ENCODE peak calls at places on chromosomes 1 and 21, in nine cellular contexts. L is suprapubic skin, R is hepatocyte, C is GM12878, E is sigmoid colon, P is BJ, B is mesenchymal stem cell, G is pancreas, J is cardiac muscle cell. T is an unnamed sample.

GRCh38 chr1:150917387-150917786 is 8.8 kb upstream of the SETDB1 start:
- DNase-seq in J (no peak), L (no peak), G (no peak), P (no peak), R (no peak), E (no peak), C (no peak), B (no peak), T (peak; percentile 76)

GRCh38 chr1:77271851-77272250 is 10.0 kb upstream of the AK5 start:
- DNase-seq in L (no peak), P (peak; percentile 12), B (peak; percentile 73), R (no peak), C (no peak), E (no peak), G (no peak), J (no peak), T (no peak)

GRCh38 chr1:209849388-209849787 is 21.6 kb downstream of the UTP25 start:
- DNase-seq in P (no peak), J (no peak), B (no peak), C (no peak), L (no peak), E (no peak), G (no peak), R (no peak), T (no peak)

GRCh38 chr1:86704972-86705632 is 726 bp downstream of the SH3GLB1 start:
- DNase-seq in E (peak; percentile 79), C (no peak), R (peak; percentile 73), L (peak; percentile 83), J (peak; percentile 61), G (no peak), B (peak; percentile 81), P (no peak), T (peak; percentile 83)

GRCh38 chr1:94934551-94934950 is 7.6 kb upstream of the CNN3 start:
- DNase-seq in P (no peak), J (no peak), R (no peak), C (no peak), L (no peak), G (no peak), E (no peak), B (no peak), T (no peak)

GRCh38 chr1:98260839-98261238 is 340.0 kb upstream of the DPYD start:
- DNase-seq in L (no peak), P (no peak), E (no peak), R (no peak), G (no peak), B (no peak), C (no peak), J (no peak), T (no peak)

GRCh38 chr1:47436979-47437517 is 796 bp upstream of the FOXD2 start:
- DNase-seq in B (peak; percentile 22), C (no peak), E (no peak), P (no peak), J (peak; percentile 41), L (no peak), R (no peak), G (no peak), T (no peak)

GRCh38 chr1:109201123-109201703 is 12.5 kb upstream of the SARS1 start:
- DNase-seq in R (peak; percentile 78), C (no peak), B (peak; percentile 67), G (no peak), J (peak; percentile 57), E (no peak), P (peak; percentile 65), L (no peak), T (no peak)

GRCh38 chr1:91506071-91506470 is 5.4 kb downstream of the CDC7 start:
- DNase-seq in C (no peak), E (no peak), B (no peak), J (no peak), P (no peak), G (no peak), R (no peak), L (no peak), T (no peak)

GRCh38 chr1:7298145-7298544 is 473.0 kb upstream of the VAMP3 start:
- DNase-seq in E (no peak), R (no peak), P (no peak), B (no peak), L (no peak), G (no peak), J (no peak), C (no peak), T (no peak)

GRCh38 chr1:17944606-17945005 is 163.0 kb upstream of the IGSF21 start:
- DNase-seq in L (no peak), E (no peak), R (no peak), B (no peak), P (no peak), C (no peak), G (no peak), J (no peak), T (no peak)

GRCh38 chr1:17943506-17943905 is 164.1 kb upstream of the IGSF21 start:
- DNase-seq in R (no peak), C (no peak), B (no peak), J (no peak), G (no peak), P (no peak), E (no peak), L (no peak), T (no peak)

GRCh38 chr1:17948594-17948993 is 159.0 kb upstream of the IGSF21 start:
- DNase-seq in C (no peak), P (no peak), L (no peak), J (no peak), E (no peak), G (no peak), B (no peak), R (no peak), T (no peak)

GRCh38 chr1:17950728-17951127 is 156.9 kb upstream of the IGSF21 start:
- DNase-seq in C (no peak), J (no peak), G (no peak), B (no peak), P (no peak), R (no peak), E (no peak), L (no peak), T (no peak)

DNA sequence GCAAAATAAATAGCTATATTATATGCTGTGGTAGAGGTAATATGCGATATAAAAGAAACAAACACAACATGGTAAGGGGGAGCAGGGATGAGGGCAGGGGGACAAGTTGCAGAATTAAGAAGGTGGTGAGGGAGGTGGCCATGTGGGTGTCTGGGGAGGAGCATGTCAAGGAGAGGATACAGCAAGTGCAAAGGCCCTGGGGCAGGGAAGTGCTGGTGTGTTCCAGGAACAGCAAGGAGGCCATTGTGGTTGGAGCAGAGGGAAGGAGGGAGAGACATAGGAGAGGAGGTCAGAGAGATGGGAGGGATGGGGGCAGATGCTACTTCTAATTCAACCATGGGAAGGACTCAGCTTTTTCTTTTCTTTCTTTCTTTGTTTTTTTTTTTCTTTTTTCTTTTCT is 161.2 kb upstream of the IGSF21 start:
- DNase-seq in B (no peak), P (no peak), G (no peak), J (no peak), E (no peak), R (no peak), C (no peak), L (no peak), T (no peak)
- H3K36me3 ChIP-seq in B (no peaks in the 10 kb centered on the region), P (no peaks in the 10 kb centered on the region), G (no peaks in the 10 kb centered on the region), J (no peaks in the 10 kb centered on the region), E (no peaks in the 10 kb centered on the region), R (no peaks in the 10 kb centered on the region), C (no peaks in the 10 kb centered on the region), L (no peaks in the 10 kb centered on the region), T (no peaks in the 10 kb centered on the region)

DNA sequence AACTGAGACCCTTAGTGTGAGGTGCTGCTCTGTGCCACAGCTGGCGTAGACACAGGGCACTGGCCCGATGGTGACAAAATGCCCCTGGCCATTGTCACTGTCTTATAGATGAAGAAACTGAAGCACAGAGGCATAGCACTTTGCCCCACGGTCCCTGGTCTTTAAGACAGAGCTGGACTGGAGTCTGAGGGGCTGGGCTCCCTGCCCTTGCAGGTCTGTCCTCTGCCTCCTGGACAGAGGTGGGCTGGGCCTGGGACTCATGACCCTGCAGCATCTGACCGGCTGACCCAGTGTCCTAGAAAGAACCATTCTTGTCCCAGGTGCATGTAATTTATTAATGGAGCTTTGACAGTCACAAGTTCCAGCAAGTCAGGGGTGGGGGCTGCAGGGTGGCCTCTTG is 6.2 kb downstream of the SLFNL1 start:
- DNase-seq in L (no peak), P (no peak), G (no peak), R (no peak), E (no peak), C (no peak), B (no peak), J (no peak), T (no peak)
- H3K36me3 ChIP-seq in L (peaks cover 40% of the 10 kb centered on the region), P (peaks cover 3% of the 10 kb centered on the region), G (no peaks in the 10 kb centered on the region), R (no peaks in the 10 kb centered on the region), E (peaks cover 42% of the 10 kb centered on the region), C (peaks cover 38% of the 10 kb centered on the region), B (peaks cover 77% of the 10 kb centered on the region), J (peaks cover 18% of the 10 kb centered on the region), T (no peaks in the 10 kb centered on the region)

GRCh38 chr21:34836933-34837505 is 168.2 kb downstream of the CLIC6 start:
- DNase-seq in E (no peak), P (no peak), G (no peak), J (no peak), R (no peak), C (no peak), L (no peak), B (no peak), T (no peak)
- H3K36me3 ChIP-seq in E (peaks cover 9% of the 10 kb centered on the region), P (peaks cover 43% of the 10 kb centered on the region), G (no peaks in the 10 kb centered on the region), J (no peaks in the 10 kb centered on the region), R (no peaks in the 10 kb centered on the region), C (no peaks in the 10 kb centered on the region), L (peaks cover 42% of the 10 kb centered on the region), B (peaks cover 35% of the 10 kb centered on the region), T (no peaks in the 10 kb centered on the region)

GRCh38 chr21:38228115-38228514 is 28.7 kb upstream of the KCNJ15 start:
- DNase-seq in G (peak; percentile 24), J (no peak), P (no peak), R (no peak), C (no peak), B (no peak), L (no peak), E (no peak), T (no peak)

GRCh38 chr21:38220270-38220737 is 36.5 kb upstream of the KCNJ15 start:
- DNase-seq in P (no peak), J (no peak), G (no peak), E (no peak), B (no peak), L (no peak), R (no peak), C (no peak), T (no peak)

GRCh38 chr21:38227401-38227800 is 29.4 kb upstream of the KCNJ15 start:
- DNase-seq in R (no peak), L (no peak), G (no peak), E (no peak), P (no peak), B (no peak), J (no peak), C (no peak), T (no peak)

GRCh38 chr21:38221594-38221993 is 35.2 kb upstream of the KCNJ15 start:
- DNase-seq in J (no peak), R (no peak), L (no peak), E (no peak), C (no peak), G (no peak), B (no peak), P (no peak), T (no peak)

DNA sequence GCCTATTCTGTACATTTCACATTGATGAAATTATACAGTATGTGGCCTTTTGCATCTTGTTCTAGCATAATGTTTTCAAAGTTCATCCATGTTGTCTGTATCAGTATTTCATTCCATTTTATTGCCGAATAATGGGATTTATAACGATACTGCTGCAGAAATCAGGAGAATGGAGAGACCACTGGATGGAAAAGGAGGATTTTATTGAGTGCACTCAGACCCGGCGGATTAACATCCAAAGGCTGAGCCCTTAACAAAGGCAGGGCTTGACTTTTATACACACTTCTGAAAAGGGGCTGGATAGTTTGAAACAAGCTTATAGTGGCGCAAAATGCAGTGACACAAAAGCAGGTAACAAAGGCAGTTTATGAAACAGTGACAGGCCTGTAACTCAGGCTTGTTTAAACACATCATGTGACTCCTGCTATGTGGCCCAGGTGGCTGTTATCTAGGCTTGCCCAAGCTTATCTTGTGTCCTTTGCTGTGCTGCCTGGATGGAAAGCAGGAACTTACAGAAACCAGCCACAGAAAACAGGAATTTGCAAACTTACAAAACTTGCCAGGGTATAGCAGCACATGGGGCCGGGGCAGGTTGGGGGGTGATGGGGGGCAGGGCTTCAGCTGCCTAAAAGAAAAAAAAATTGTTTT is 32.8 kb upstream of the KCNJ15 start:
- DNase-seq in B (peak; percentile 16), C (no peak), G (no peak), L (no peak), E (no peak), P (no peak), J (no peak), R (no peak), T (peak; percentile 25)
- H3K36me3 ChIP-seq in B (peaks cover 6% of the 10 kb centered on the region), C (no peaks in the 10 kb centered on the region), G (no peaks in the 10 kb centered on the region), L (no peaks in the 10 kb centered on the region), E (no peaks in the 10 kb centered on the region), P (no peaks in the 10 kb centered on the region), J (no peaks in the 10 kb centered on the region), R (no peaks in the 10 kb centered on the region), T (no peaks in the 10 kb centered on the region)

T was measured in mucosa of descending colon.